ENCODE peak calls at places on chromosomes 12 and 14, in four cellular contexts. T is lung microvascular endothelial cell, Q is heart left ventricle, W is NCI-H345. P is an unnamed sample.

GRCh38 chr14:102239231-102239630 is 65.7 kb downstream of the MOK start:
- DNase-seq in T (no peak), Q (no peak), W (no peak), P (no peak)

GRCh38 chr12:122888232-122888752 is 7.6 kb downstream of the VPS37B start:
- DNase-seq in Q (peak; percentile 73), T (peak; percentile 94), W (peak; percentile 74), P (peak; percentile 76)

GRCh38 chr12:65415826-65416225 is 137.3 kb downstream of the MSRB3 start:
- DNase-seq in W (no peak), Q (no peak), T (no peak), P (no peak)

GRCh38 chr12:93727195-93727811 is 50.1 kb downstream of the CRADD start:
- DNase-seq in W (no peak), Q (no peak), T (no peak), P (no peak)

GRCh38 chr12:123937707-123938600 is 34.7 kb downstream of the CCDC92 start:
- DNase-seq in T (no peak), W (no peak), Q (no peak), P (peak; percentile 37)

GRCh38 chr14:69528930-69529329 is 44.4 kb downstream of the PLEKHD1 start:
- DNase-seq in T (no peak), W (no peak), Q (no peak), P (no peak)

GRCh38 chr14:23481362-23481970 is 12.0 kb downstream of the NGDN start:
- DNase-seq in T (peak; percentile 26), W (no peak), Q (no peak), P (no peak)

GRCh38 chr12:19783547-19784444 is 344.5 kb downstream of the AEBP2 start:
- DNase-seq in W (no peak), Q (no peak), T (no peak), P (no peak)

GRCh38 chr12:117494833-117495714 is 133.6 kb upstream of the NOS1 start:
- DNase-seq in Q (no peak), T (no peak), W (peak; percentile 73), P (no peak)

GRCh38 chr12:103244596-103244995 is 251.2 kb downstream of the C12orf42 start:
- DNase-seq in Q (no peak), W (no peak), T (no peak), P (no peak)

GRCh38 chr12:22190-22529 is 44.4 kb upstream of the IQSEC3 start:
- DNase-seq in T (peak; percentile 0), W (no peak), Q (no peak), P (no peak)

GRCh38 chr14:85853996-85854526 is 324.1 kb downstream of the FLRT2 start:
- DNase-seq in W (no peak), T (no peak), Q (no peak), P (no peak)

GRCh38 chr14:102097441-102098135 is 10.7 kb upstream of the HSP90AA1 start:
- DNase-seq in W (no peak), T (no peak), Q (no peak), P (no peak)

GRCh38 chr12:75976113-75976512 is 55.5 kb downstream of the PHLDA1 start:
- DNase-seq in T (no peak), Q (no peak), W (no peak), P (no peak)